ENCODE peak calls at places on chromosomes 4 and X, in four cellular contexts. One of them, this sample, is unnamed.

GRCh38 chr4:44493924-44494323 is 45.3 kb upstream of the KCTD8 start:
- DNase-seq in HCT116: no peak
- DNase-seq in K562: peak; percentile 9
- DNase-seq in HepG2: peak; percentile 20
- DNase-seq in this sample: no peak

GRCh38 chr4:23169598-23170311 is 477.0 kb downstream of the GBA3 start:
- DNase-seq in K562: no peak
- DNase-seq in HCT116: no peak
- DNase-seq in HepG2: no peak
- DNase-seq in this sample: no peak

GRCh38 chr4:106315476-106315967 is 487 bp downstream of the TBCK start:
- DNase-seq in HepG2: peak; percentile 39
- DNase-seq in K562: peak; percentile 25
- DNase-seq in HCT116: no peak
- DNase-seq in this sample: no peak

GRCh38 chr4:60589425-60589824 is 610.7 kb upstream of the ADGRL3 start:
- DNase-seq in HCT116: no peak
- DNase-seq in K562: no peak
- DNase-seq in HepG2: no peak
- DNase-seq in this sample: no peak

GRCh38 chr4:90215286-90215685 is 88.1 kb downstream of the CCSER1 start:
- DNase-seq in HepG2: peak; percentile 2
- DNase-seq in HCT116: no peak
- DNase-seq in K562: no peak
- DNase-seq in this sample: no peak

GRCh38 chrX:47560831-47561652 is at the start of gene ARAF:
- DNase-seq in K562: peak; percentile 98
- DNase-seq in HCT116: peak; percentile 99
- DNase-seq in HepG2: peak; percentile 98
- DNase-seq in this sample: peak; percentile 95

GRCh38 chr4:1210971-1211370 is 38.0 kb downstream of the CTBP1 start:
- DNase-seq in HCT116: no peak
- DNase-seq in HepG2: no peak
- DNase-seq in K562: no peak
- DNase-seq in this sample: no peak

GRCh38 chr4:151227731-151228130 is 49.2 kb upstream of the PRSS48 start:
- DNase-seq in K562: no peak
- DNase-seq in HCT116: no peak
- DNase-seq in HepG2: no peak
- DNase-seq in this sample: peak; percentile 4

GRCh38 chrX:129843209-129843458 is 552 bp downstream of the ZDHHC9 start:
- DNase-seq in K562: peak; percentile 54
- DNase-seq in HepG2: no peak
- DNase-seq in HCT116: no peak
- DNase-seq in this sample: no peak

GRCh38 chr4:56656346-56656643 is 24.8 kb downstream of the HOPX start:
- DNase-seq in K562: no peak
- DNase-seq in HepG2: no peak
- DNase-seq in HCT116: no peak
- DNase-seq in this sample: no peak

GRCh38 chrX:51395807-51396728 is 63.4 kb downstream of the NUDT10 start:
- DNase-seq in HCT116: no peak
- DNase-seq in HepG2: no peak
- DNase-seq in K562: peak; percentile 16
- DNase-seq in this sample: no peak

GRCh38 chr4:20616848-20617247 is 83.4 kb upstream of the PACRGL start:
- DNase-seq in HCT116: no peak
- DNase-seq in HepG2: no peak
- DNase-seq in K562: no peak
- DNase-seq in this sample: no peak

GRCh38 chrX:31036895-31037294 is 34.9 kb downstream of the FTHL17 start:
- DNase-seq in HepG2: peak; percentile 42
- DNase-seq in K562: peak; percentile 36
- DNase-seq in HCT116: peak; percentile 6
- DNase-seq in this sample: peak; percentile 27

GRCh38 chrX:69951756-69952155 is 98.0 kb downstream of the AWAT2 start:
- DNase-seq in HCT116: no peak
- DNase-seq in K562: no peak
- DNase-seq in HepG2: no peak
- DNase-seq in this sample: no peak

GRCh38 chr4:5050520-5050955 is 742 bp upstream of the STK32B start:
- DNase-seq in HCT116: peak; percentile 34
- DNase-seq in K562: peak; percentile 65
- DNase-seq in HepG2: peak; percentile 46
- DNase-seq in this sample: no peak

GRCh38 chr4:123398151-123398802 is 1.7 kb downstream of the SPRY1 start:
- DNase-seq in HepG2: no peak
- DNase-seq in HCT116: peak; percentile 22
- DNase-seq in K562: peak; percentile 47
- DNase-seq in this sample: no peak

DNA sequence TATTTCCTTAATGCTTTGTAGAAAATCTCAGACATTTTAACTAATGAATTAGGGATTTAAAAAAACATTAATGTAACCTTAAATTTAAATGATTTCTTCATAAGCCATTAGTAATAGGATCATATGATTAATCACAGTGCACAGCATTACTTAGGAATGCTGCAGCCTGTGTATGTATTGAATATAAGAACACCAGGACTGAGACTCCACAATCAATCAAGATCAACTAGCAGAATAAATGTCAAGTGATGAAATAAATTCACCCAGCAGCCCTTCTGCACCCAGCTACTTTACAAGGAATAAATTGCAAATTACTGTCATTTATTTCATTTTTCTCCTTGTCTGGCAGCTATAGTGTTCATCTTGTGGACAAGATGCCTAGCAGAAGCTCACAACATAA is 46.5 kb downstream of the NEIL3 start:
- DNase-seq in HCT116: no peak
- DNase-seq in HepG2: no peak
- DNase-seq in K562: no peak
- DNase-seq in this sample: no peak
- TF ChIP-seq TCF7L2 in HCT116: no peak
- TF ChIP-seq TCF7L2 in HepG2: no peak
- TF ChIP-seq TCF7L2 in K562: no peak
- TF ChIP-seq TCF7L2 in this sample: no peak

GRCh38 chrX:149630681-149631292 is 805 bp downstream of the TMEM185A start:
- DNase-seq in K562: peak; percentile 21
- DNase-seq in HCT116: no peak
- DNase-seq in HepG2: peak; percentile 18
- DNase-seq in this sample: no peak
- TF ChIP-seq CTCF in K562: no peak
- TF ChIP-seq CTCF in HCT116: no peak
- TF ChIP-seq CTCF in HepG2: peak; percentile 10
- TF ChIP-seq CTCF in this sample: no peak

GRCh38 chr4:52643846-52644245 is 15.3 kb downstream of the USP46 start:
- DNase-seq in HCT116: peak; percentile 4
- DNase-seq in K562: no peak
- DNase-seq in HepG2: peak; percentile 34
- DNase-seq in this sample: no peak
- TF ChIP-seq TCF7L2 in HCT116: no peak
- TF ChIP-seq TCF7L2 in K562: no peak
- TF ChIP-seq TCF7L2 in HepG2: no peak
- TF ChIP-seq TCF7L2 in this sample: no peak

GRCh38 chr4:48203819-48204218 is 65.8 kb downstream of the TEC start:
- DNase-seq in HepG2: no peak
- DNase-seq in K562: peak; percentile 61
- DNase-seq in HCT116: no peak
- DNase-seq in this sample: no peak
- TF ChIP-seq CTCF in HepG2: no peak
- TF ChIP-seq CTCF in K562: peak; percentile 10
- TF ChIP-seq CTCF in HCT116: no peak
- TF ChIP-seq CTCF in this sample: no peak

GRCh38 chr4:25697516-25697915 is 41.9 kb downstream of the SLC34A2 start:
- DNase-seq in K562: no peak
- DNase-seq in HepG2: no peak
- DNase-seq in HCT116: no peak
- DNase-seq in this sample: no peak

GRCh38 chr4:25694466-25694865 is 38.8 kb downstream of the SLC34A2 start:
- DNase-seq in K562: no peak
- DNase-seq in HCT116: no peak
- DNase-seq in HepG2: no peak
- DNase-seq in this sample: no peak

GRCh38 chr4:25696409-25696808 is 40.8 kb downstream of the SLC34A2 start:
- DNase-seq in HCT116: no peak
- DNase-seq in K562: no peak
- DNase-seq in HepG2: no peak
- DNase-seq in this sample: no peak
- TF ChIP-seq TCF7L2 in HCT116: no peak
- TF ChIP-seq TCF7L2 in K562: no peak
- TF ChIP-seq TCF7L2 in HepG2: no peak
- TF ChIP-seq TCF7L2 in this sample: no peak

GRCh38 chr4:127188847-127189246 is 443.9 kb upstream of the INTU start:
- DNase-seq in HCT116: peak; percentile 7
- DNase-seq in K562: no peak
- DNase-seq in HepG2: no peak
- DNase-seq in this sample: no peak
- TF ChIP-seq CTCF in HCT116: no peak
- TF ChIP-seq CTCF in K562: no peak
- TF ChIP-seq CTCF in HepG2: no peak
- TF ChIP-seq CTCF in this sample: no peak

DNA sequence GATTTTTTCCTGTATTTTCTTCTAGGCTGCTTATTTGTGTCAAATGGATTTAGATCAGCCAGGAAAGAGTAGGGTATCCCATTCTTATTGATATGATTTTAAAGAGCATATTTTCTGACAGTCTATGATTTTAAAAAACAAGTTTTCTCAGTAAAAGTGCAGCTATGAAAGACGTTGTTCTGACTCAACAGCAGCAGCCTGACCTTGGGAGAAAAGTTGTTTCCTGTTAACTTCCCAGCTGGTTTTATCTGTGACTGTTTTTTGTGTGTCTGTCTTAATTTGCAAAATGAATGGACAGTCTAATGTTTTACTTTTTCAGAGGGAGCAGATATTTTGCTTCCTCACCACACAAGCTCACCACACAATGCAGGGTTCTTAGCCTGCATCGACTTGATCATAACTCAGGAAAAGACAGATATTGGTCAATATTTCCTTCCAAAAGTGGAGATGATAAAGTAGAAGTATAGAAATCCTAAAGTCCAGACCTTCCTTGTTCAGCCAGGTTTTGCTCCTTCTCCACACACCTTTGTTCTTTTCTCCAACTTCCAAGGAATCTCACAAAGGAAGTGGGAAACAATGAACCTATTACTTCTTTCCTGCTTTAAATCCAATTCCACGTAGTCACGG is 689 bp upstream of the MTHFD2L start:
- DNase-seq in K562: no peak
- DNase-seq in HepG2: peak; percentile 12
- DNase-seq in HCT116: no peak
- DNase-seq in this sample: no peak
- TF ChIP-seq TCF7L2 in K562: no peak
- TF ChIP-seq TCF7L2 in HepG2: no peak
- TF ChIP-seq TCF7L2 in HCT116: no peak
- TF ChIP-seq TCF7L2 in this sample: no peak

GRCh38 chrX:122219735-122220134 is 964.3 kb upstream of the GRIA3 start:
- DNase-seq in K562: no peak
- DNase-seq in HepG2: no peak
- DNase-seq in HCT116: no peak
- DNase-seq in this sample: no peak

GRCh38 chrX:122219226-122219625 is 964.9 kb upstream of the GRIA3 start:
- DNase-seq in K562: no peak
- DNase-seq in HCT116: no peak
- DNase-seq in HepG2: no peak
- DNase-seq in this sample: no peak

GRCh38 chrX:122220644-122221373 is 963.3 kb upstream of the GRIA3 start:
- DNase-seq in HepG2: no peak
- DNase-seq in HCT116: no peak
- DNase-seq in K562: no peak
- DNase-seq in this sample: no peak

GRCh38 chrX:122218666-122219065 is 965.4 kb upstream of the GRIA3 start:
- DNase-seq in K562: no peak
- DNase-seq in HCT116: no peak
- DNase-seq in HepG2: no peak
- DNase-seq in this sample: no peak
- TF ChIP-seq CTCF in K562: no peak
- TF ChIP-seq CTCF in HCT116: no peak
- TF ChIP-seq CTCF in HepG2: no peak
- TF ChIP-seq CTCF in this sample: no peak

GRCh38 chr4:101315041-101315440 is 32.3 kb downstream of the PPP3CA start:
- DNase-seq in K562: no peak
- DNase-seq in HepG2: no peak
- DNase-seq in HCT116: no peak
- DNase-seq in this sample: no peak
- TF ChIP-seq TCF7L2 in K562: no peak
- TF ChIP-seq TCF7L2 in HepG2: no peak
- TF ChIP-seq TCF7L2 in HCT116: no peak
- TF ChIP-seq TCF7L2 in this sample: no peak

This sample was measured in Panc1.